ENCODE peak calls at places on chromosomes 16 and 17, in six cellular contexts. C is EL, Q is right lobe of liver, V is iPS-NIHi11, T is T-cell, L is left ventricle myocardium inferior. U is an unnamed sample.

GRCh38 chr17:45020354-45021138 is 30.9 kb downstream of the DCAKD start:
- DNase-seq in C (no peak), Q (peak; percentile 60), V (peak; percentile 55), T (no peak), L (no peak), U (no peak)

GRCh38 chr17:75872434-75873351 is 5.7 kb downstream of the TRIM47 start:
- DNase-seq in C (peak; percentile 75), Q (peak; percentile 63), V (peak; percentile 50), T (peak; percentile 61), L (peak; percentile 80), U (no peak)

GRCh38 chr16:72149676-72150464 is 22.1 kb downstream of the PMFBP1 start:
- DNase-seq in C (no peak), Q (no peak), V (peak; percentile 27), T (no peak), L (no peak), U (no peak)

GRCh38 chr16:81405702-81406113 is 38.9 kb upstream of the CMIP start:
- DNase-seq in C (peak; percentile 94), Q (no peak), V (peak; percentile 73), T (no peak), L (no peak), U (no peak)

GRCh38 chr17:8337802-8338744 is 1.6 kb upstream of the ODF4 start:
- DNase-seq in C (no peak), Q (no peak), V (peak; percentile 22), T (no peak), L (no peak), U (no peak)

GRCh38 chr17:30600830-30601494 is 123.8 kb downstream of the GOSR1 start:
- DNase-seq in C (peak; percentile 36), Q (peak; percentile 25), V (no peak), T (no peak), L (no peak), U (peak; percentile 36)

GRCh38 chr17:51322390-51323029 is 62.2 kb downstream of the UTP18 start:
- DNase-seq in C (peak; percentile 16), Q (no peak), V (peak; percentile 57), T (no peak), L (no peak), U (peak; percentile 8)

GRCh38 chr16:3454093-3454492 is 10.6 kb downstream of the NAA60 start:
- DNase-seq in C (peak; percentile 42), Q (no peak), V (peak; percentile 50), T (no peak), L (no peak), U (no peak)

GRCh38 chr16:75482434-75483205 is 12.6 kb downstream of the CHST6 start:
- DNase-seq in C (no peak), Q (no peak), V (no peak), T (no peak), L (no peak), U (no peak)

GRCh38 chr17:76397687-76398522 is 13.5 kb downstream of the SPHK1 start:
- DNase-seq in C (peak; percentile 84), Q (peak; percentile 87), V (peak; percentile 92), T (peak; percentile 75), L (peak; percentile 86), U (peak; percentile 84)

GRCh38 chr16:28162326-28162877 is 49.4 kb downstream of the XPO6 start:
- DNase-seq in C (no peak), Q (no peak), V (no peak), T (no peak), L (no peak), U (no peak)

GRCh38 chr17:42200702-42201101 is 6.4 kb upstream of the GHDC start:
- DNase-seq in C (no peak), Q (no peak), V (no peak), T (no peak), L (peak; percentile 68), U (no peak)